ENCODE peak calls at places on chromosomes 3 and 15, in four cellular contexts. R is GM03348; A is body of pancreas; Z is activated naive CD4-positive, alpha-beta T cell. X is an unnamed sample.

GRCh38 chr3:112390783-112391641 is 58.1 kb downstream of the CD200 start:
- DNase-seq in R (peak), A (no peak), Z (no peak), X (no peak)

GRCh38 chr3:172595648-172596393 is 72.6 kb upstream of the TNFSF10 start:
- DNase-seq in R (peak), A (peak), Z (peak), X (no peak)

GRCh38 chr15:65115086-65115485 is at the start of gene UBAP1L:
- DNase-seq in R (no peak), A (no peak), Z (no peak), X (no peak)

GRCh38 chr3:179451335-179452165 is at the start of gene GNB4:
- DNase-seq in R (peak), A (peak), Z (no peak), X (no peak)

GRCh38 chr15:42060797-42061196 is 33.6 kb downstream of the PLA2G4D start:
- DNase-seq in R (no peak), A (peak), Z (no peak), X (no peak)

GRCh38 chr15:77510066-77511044 is 89.7 kb downstream of the HMG20A start:
- DNase-seq in R (no peak), A (no peak), Z (no peak), X (no peak)

GRCh38 chr3:60582285-60582684 is 669.0 kb downstream of the FHIT start:
- DNase-seq in R (peak), A (no peak), Z (no peak), X (no peak)

GRCh38 chr3:12797892-12798558 is 1.5 kb downstream of the CAND2 start:
- DNase-seq in R (no peak), A (no peak), Z (no peak), X (no peak)

GRCh38 chr15:89874926-89875564 is 18.7 kb downstream of the AP3S2 start:
- DNase-seq in R (peak), A (peak), Z (peak), X (peak)

X was measured in stimulated activated CD4-positive, alpha-beta T cell treated with anti-CD3 and anti-CD28 coated beads, Interleukin-1b, Interleukin-23, amount 100 ng/mL, for 1 hour.